ENCODE peak calls at places on chromosomes 16 and 17, in eight cellular contexts. L, N, R, A, Z, I, P and O are unnamed samples.
A peak's percentile ranks its signal among the peaks of the same experiment; 100 is the strongest.

GRCh38 chr17:73357318-73357717 is 45.5 kb upstream of the CDC42EP4 start:
- DNase-seq in P (no peak), Z (no peak), N (no peak), L (no peak), R (no peak), I (no peak), A (no peak), O (no peak)

GRCh38 chr17:3754458-3755334 is 31.0 kb downstream of the HASPIN start:
- DNase-seq in R (peak; percentile 98), I (peak; percentile 58), N (no peak), A (no peak), L (peak; percentile 75), P (no peak), Z (no peak), O (no peak)

GRCh38 chr17:61453563-61453962 is 1.3 kb downstream of the TBX4 start:
- DNase-seq in L (no peak), I (no peak), N (no peak), A (no peak), P (no peak), R (no peak), Z (no peak), O (no peak)

GRCh38 chr17:64024781-64025731 is 4.6 kb upstream of the ICAM2 start:
- DNase-seq in R (no peak), Z (no peak), A (peak; percentile 36), P (no peak), L (peak; percentile 58), I (no peak), N (peak; percentile 13), O (no peak)

GRCh38 chr16:10362077-10362863 is 23.6 kb upstream of the ATF7IP2 start:
- DNase-seq in A (peak; percentile 9), R (no peak), P (no peak), Z (no peak), L (no peak), N (no peak), I (no peak), O (no peak)

GRCh38 chr16:3835089-3835602 is 45.4 kb downstream of the CREBBP start:
- DNase-seq in Z (no peak), R (no peak), P (no peak), A (no peak), L (no peak), I (no peak), N (no peak), O (peak; percentile 7)

GRCh38 chr17:80959330-80960036 is 32.2 kb upstream of the CHMP6 start:
- DNase-seq in Z (no peak), L (no peak), N (peak; percentile 79), R (no peak), I (no peak), P (no peak), A (peak; percentile 84), O (no peak)

GRCh38 chr17:61904094-61904710 is 23.6 kb downstream of the INTS2 start:
- DNase-seq in P (no peak), A (no peak), N (no peak), L (peak; percentile 32), I (no peak), R (no peak), Z (no peak), O (no peak)

GRCh38 chr17:17766351-17767095 is 70.3 kb downstream of the SREBF1 start:
- DNase-seq in P (no peak), A (no peak), Z (no peak), N (no peak), R (no peak), I (no peak), L (no peak), O (no peak)

GRCh38 chr16:68083239-68083781 is 1.9 kb upstream of the NFATC3 start:
- DNase-seq in Z (no peak), P (no peak), A (no peak), L (no peak), R (no peak), I (no peak), N (no peak), O (no peak)

GRCh38 chr17:8506145-8506544 is 70.5 kb downstream of the NDEL1 start:
- DNase-seq in L (no peak), A (no peak), R (no peak), Z (no peak), P (no peak), N (peak; percentile 22), I (no peak), O (no peak)

GRCh38 chr17:54900457-54901229 is at the start of gene TOM1L1:
- DNase-seq in P (peak; percentile 44), N (peak; percentile 56), Z (peak; percentile 83), L (no peak), R (peak; percentile 94), A (peak; percentile 69), I (peak; percentile 69), O (peak; percentile 80)

GRCh38 chr17:78316867-78317816 is 42.7 kb downstream of the SOCS3 start:
- DNase-seq in R (peak; percentile 27), I (no peak), N (no peak), L (no peak), P (peak; percentile 51), Z (no peak), A (no peak), O (peak; percentile 27)

GRCh38 chr17:3888343-3889171 is 4.3 kb downstream of the CAMKK1 start:
- DNase-seq in P (peak; percentile 90), L (no peak), I (no peak), A (peak; percentile 82), Z (peak; percentile 91), N (peak; percentile 82), R (peak; percentile 84), O (no peak)

GRCh38 chr16:30947533-30948086 is 1.3 kb upstream of the ORAI3 start:
- DNase-seq in P (no peak), Z (no peak), N (no peak), R (no peak), A (no peak), I (no peak), L (no peak), O (no peak)

GRCh38 chr17:12085076-12085949 is 64.6 kb downstream of the MAP2K4 start:
- DNase-seq in R (no peak), P (no peak), N (no peak), I (no peak), Z (no peak), L (no peak), A (no peak), O (peak; percentile 18)

GRCh38 chr16:19424478-19424877 is 6.8 kb downstream of the TMC5 start:
- DNase-seq in A (no peak), I (no peak), Z (no peak), N (no peak), P (no peak), L (no peak), R (no peak), O (no peak)

GRCh38 chr16:70696952-70697600 is 11.2 kb upstream of the MTSS2 start:
- DNase-seq in R (no peak), A (peak; percentile 52), L (peak; percentile 31), P (peak; percentile 32), Z (no peak), N (no peak), I (no peak), O (no peak)

GRCh38 chr16:6836771-6837170 is 495.9 kb upstream of the RBFOX1 start:
- DNase-seq in R (no peak), P (no peak), N (no peak), I (no peak), L (no peak), A (no peak), Z (no peak), O (no peak)

GRCh38 chr17:67993153-67993997 is 2.9 kb downstream of the C17orf58 start:
- DNase-seq in A (peak; percentile 75), I (peak; percentile 84), P (peak; percentile 90), L (peak; percentile 61), Z (peak; percentile 83), R (peak; percentile 89), N (peak; percentile 75), O (peak; percentile 92)

GRCh38 chr16:58236231-58236690 is 38.4 kb upstream of the CSNK2A2 start:
- DNase-seq in A (peak; percentile 71), Z (peak; percentile 76), R (peak; percentile 53), L (peak; percentile 47), P (peak; percentile 48), I (peak; percentile 80), N (peak; percentile 51), O (peak; percentile 80)

GRCh38 chr16:27314161-27314723 is 468 bp downstream of the IL4R start:
- DNase-seq in L (peak; percentile 32), I (no peak), Z (no peak), A (peak; percentile 72), N (peak; percentile 74), P (peak; percentile 98), R (no peak), O (peak; percentile 23)

GRCh38 chr16:84048306-84048705 is 5.7 kb upstream of the SLC38A8 start:
- DNase-seq in N (no peak), I (no peak), R (no peak), Z (no peak), L (no peak), A (no peak), P (no peak), O (no peak)

GRCh38 chr16:1581804-1582203 is 30.1 kb downstream of the IFT140 start:
- DNase-seq in I (no peak), Z (no peak), L (no peak), R (no peak), N (no peak), A (no peak), P (no peak), O (no peak)

GRCh38 chr16:65510850-65511249 is 389.0 kb upstream of the CDH11 start:
- DNase-seq in L (no peak), P (peak; percentile 33), N (no peak), R (no peak), I (no peak), A (peak; percentile 88), Z (no peak), O (no peak)

GRCh38 chr17:73354423-73355284 is 42.9 kb upstream of the CDC42EP4 start:
- DNase-seq in P (no peak), N (no peak), L (no peak), R (no peak), Z (no peak), A (no peak), I (no peak), O (no peak)

GRCh38 chr17:11628374-11628773 is 30.1 kb downstream of the DNAH9 start:
- DNase-seq in L (no peak), P (no peak), R (no peak), A (no peak), I (no peak), N (no peak), Z (no peak), O (peak; percentile 30)

GRCh38 chr16:49793244-49793643 is 62.7 kb downstream of the ZNF423 start:
- DNase-seq in P (no peak), A (no peak), L (no peak), N (no peak), Z (no peak), R (no peak), I (no peak), O (no peak)

GRCh38 chr17:40582328-40582901 is 17.1 kb upstream of the CCR7 start:
- DNase-seq in A (no peak), I (no peak), Z (no peak), L (peak; percentile 76), N (no peak), P (peak; percentile 94), R (peak; percentile 81), O (peak; percentile 34)

GRCh38 chr16:5653789-5654188 is 556.2 kb upstream of the EEF2KMT start:
- DNase-seq in A (no peak), L (no peak), R (no peak), Z (no peak), N (no peak), P (no peak), I (no peak), O (no peak)

GRCh38 chr16:179431-179830 is 828 bp upstream of the HBQ1 start:
- DNase-seq in I (no peak), L (no peak), N (no peak), P (no peak), Z (no peak), R (no peak), A (no peak), O (no peak)

GRCh38 chr17:29163563-29163962 is 16.6 kb downstream of the MYO18A start:
- DNase-seq in A (no peak), I (no peak), Z (no peak), R (no peak), P (no peak), L (no peak), N (peak; percentile 58), O (no peak)

GRCh38 chr17:76262732-76263344 is 2.3 kb upstream of the UBALD2 start:
- DNase-seq in Z (no peak), P (peak; percentile 61), N (no peak), L (no peak), R (no peak), A (peak; percentile 48), I (no peak), O (peak; percentile 46)

GRCh38 chr16:1495281-1496262 is 2.4 kb downstream of the TELO2 start:
- DNase-seq in L (no peak), N (no peak), A (no peak), R (no peak), P (no peak), Z (no peak), I (no peak), O (no peak)